ENCODE peak calls at places on chromosome 4, in eight cellular contexts. A, C, K, F, V, J, O and S are unnamed samples.

GRCh38 chr4:156945532-156945931 is 26.1 kb downstream of the PDGFC start:
- DNase-seq in J (no peak), K (no peak), A (no peak), C (peak), O (no peak), F (no peak), V (peak), S (no peak)

GRCh38 chr4:176277162-176277904 is 8.3 kb upstream of the ASB5 start:
- DNase-seq in J (peak), O (peak), F (peak), C (peak), K (no peak), V (peak), A (no peak), S (no peak)

GRCh38 chr4:3073158-3074077 is 920 bp downstream of the HTT-AS start:
- DNase-seq in A (no peak), F (no peak), C (no peak), K (no peak), J (no peak), V (no peak), O (no peak), S (peak)

GRCh38 chr4:100952590-100952989 is 394.7 kb downstream of the PPP3CA start:
- DNase-seq in J (no peak), F (no peak), C (no peak), K (no peak), O (no peak), V (no peak), A (no peak), S (no peak)

GRCh38 chr4:24896977-24897376 is 15.9 kb downstream of the CCDC149 start:
- DNase-seq in A (no peak), J (no peak), V (no peak), F (no peak), K (no peak), C (no peak), O (no peak), S (no peak)

GRCh38 chr4:8435656-8436121 is 4.8 kb downstream of the ACOX3 start:
- DNase-seq in J (no peak), C (no peak), K (no peak), O (no peak), F (peak), A (peak), V (no peak), S (no peak)

GRCh38 chr4:118776166-118776954 is 59.6 kb downstream of the SEC24D start:
- DNase-seq in F (no peak), C (peak), O (no peak), J (no peak), K (no peak), V (peak), A (no peak), S (no peak)

GRCh38 chr4:145839151-145839550 is 99.5 kb downstream of the ZNF827 start:
- DNase-seq in O (peak), K (no peak), C (no peak), F (no peak), J (no peak), V (no peak), A (no peak), S (no peak)

GRCh38 chr4:161419822-161420221 is 744.0 kb downstream of the FSTL5 start:
- DNase-seq in C (peak), K (no peak), O (no peak), A (no peak), V (peak), F (peak), J (peak), S (no peak)

GRCh38 chr4:156228706-156229105 is 275.0 kb upstream of the CTSO start:
- DNase-seq in C (peak), V (peak), K (no peak), O (no peak), J (no peak), A (no peak), F (no peak), S (no peak)

GRCh38 chr4:153433753-153434105 is 32.4 kb upstream of the TMEM131L start:
- DNase-seq in A (no peak), C (no peak), V (no peak), O (no peak), F (no peak), K (no peak), J (no peak), S (no peak)

GRCh38 chr4:169251291-169252235 is 19.2 kb downstream of the SH3RF1 start:
- DNase-seq in J (no peak), A (no peak), V (peak), F (peak), K (no peak), O (no peak), C (peak), S (no peak)

GRCh38 chr4:183186803-183187202 is 87.7 kb downstream of the WWC2 start:
- DNase-seq in O (no peak), C (no peak), K (no peak), A (no peak), V (peak), F (no peak), J (no peak), S (no peak)

GRCh38 chr4:47530801-47531200 is 45.7 kb downstream of the ATP10D start:
- DNase-seq in O (no peak), K (no peak), F (no peak), J (no peak), A (no peak), C (no peak), V (no peak), S (no peak)

GRCh38 chr4:184097240-184097619 is 120.4 kb downstream of the ENPP6 start:
- DNase-seq in O (no peak), C (no peak), A (no peak), V (no peak), J (peak), K (no peak), F (peak), S (no peak)

GRCh38 chr4:26061248-26061986 is 147.4 kb downstream of the SMIM20 start:
- DNase-seq in O (peak), V (peak), A (no peak), F (peak), K (no peak), J (peak), C (peak), S (no peak)

GRCh38 chr4:61493041-61493440 is 292.9 kb downstream of the ADGRL3 start:
- DNase-seq in F (no peak), O (no peak), A (no peak), K (no peak), J (no peak), V (no peak), C (no peak), S (no peak)

GRCh38 chr4:171846232-171846631 is 33.0 kb downstream of the GALNTL6 start:
- DNase-seq in F (peak), C (peak), A (no peak), O (peak), K (no peak), J (peak), V (peak), S (no peak)

GRCh38 chr4:187283306-187283705 is 559.6 kb upstream of the FAT1 start:
- DNase-seq in F (no peak), C (no peak), V (no peak), A (no peak), J (no peak), O (no peak), K (no peak), S (no peak)

GRCh38 chr4:88630756-88631155 is 38.5 kb downstream of the HERC3 start:
- DNase-seq in O (no peak), C (peak), J (peak), V (peak), F (peak), A (no peak), K (no peak), S (no peak)

GRCh38 chr4:23819041-23819511 is 70.8 kb downstream of the PPARGC1A start:
- DNase-seq in J (peak), A (no peak), K (no peak), V (peak), F (no peak), O (no peak), C (no peak), S (no peak)

GRCh38 chr4:148716361-148717063 is 274.3 kb upstream of the NR3C2 start:
- DNase-seq in V (peak), O (no peak), J (no peak), K (no peak), F (no peak), A (no peak), C (peak), S (no peak)

GRCh38 chr4:37503231-37503630 is 182.9 kb downstream of the RELL1 start:
- DNase-seq in K (no peak), F (no peak), C (no peak), J (no peak), A (no peak), V (no peak), O (no peak), S (no peak)

GRCh38 chr4:7807351-7807921 is 132.2 kb downstream of the AFAP1 start:
- DNase-seq in F (no peak), C (no peak), J (no peak), V (no peak), A (no peak), K (no peak), O (no peak), S (no peak)